ENCODE peak calls at places on chromosomes 2 and 18, in six cellular contexts. P is HFFc6; D is activated effector memory CD4-positive, alpha-beta T cell treated with anti-CD3 and anti-CD28 coated beads, Interleukin-2, amount 50 U/mL, for 16 hours; Z is NCI-H1105 treated with DMSO at 0.1 percent for 48 hours; E is activated naive CD8-positive, alpha-beta T cell treated with anti-CD3 and anti-CD28 coated beads for 36 hours; A is CD4-positive, alpha-beta T cell. X is an unnamed sample.

GRCh38 chr2:143808166-143808565 is 678.9 kb downstream of the ARHGAP15 start:
- DNase-seq in A (no peak), P (no peak), D (no peak), E (no peak), Z (no peak), X (no peak)

GRCh38 chr2:161104054-161104553 is 56.1 kb upstream of the TANK start:
- DNase-seq in P (no peak), Z (no peak), E (no peak), A (no peak), D (no peak), X (no peak)

GRCh38 chr2:172083725-172084483 is 1.4 kb upstream of the DLX1 start:
- DNase-seq in D (no peak), E (no peak), A (no peak), P (peak; percentile 27), Z (no peak), X (no peak)

GRCh38 chr2:29229640-29230039 is 114.4 kb downstream of the CLIP4 start:
- DNase-seq in Z (no peak), A (no peak), E (no peak), P (no peak), D (no peak), X (peak; percentile 54)

GRCh38 chr2:59389240-59389639 is 1148.1 kb upstream of the FANCL start:
- DNase-seq in E (no peak), P (no peak), A (no peak), D (no peak), Z (peak; percentile 58), X (no peak)

GRCh38 chr2:26849056-26850001 is 1.4 kb downstream of the DPYSL5 start:
- DNase-seq in Z (peak; percentile 68), D (peak; percentile 65), P (no peak), A (no peak), E (peak; percentile 7), X (no peak)

GRCh38 chr2:137937246-137937645 is 27.0 kb upstream of the HNMT start:
- DNase-seq in P (no peak), D (no peak), Z (no peak), E (no peak), A (no peak), X (no peak)

GRCh38 chr18:48453330-48454063 is 44.3 kb upstream of the ZBTB7C start:
- DNase-seq in D (no peak), E (no peak), A (no peak), P (no peak), Z (no peak), X (no peak)

GRCh38 chr2:16154501-16155280 is 214.3 kb downstream of the MYCN start:
- DNase-seq in D (no peak), A (no peak), E (no peak), P (no peak), Z (no peak), X (no peak)

GRCh38 chr18:78719821-78720220 is 259.8 kb upstream of the SALL3 start:
- DNase-seq in E (no peak), P (no peak), D (peak; percentile 12), A (no peak), Z (no peak), X (peak; percentile 51)

GRCh38 chr2:96703021-96703751 is 36.7 kb downstream of the LMAN2L start:
- DNase-seq in A (no peak), E (no peak), D (peak; percentile 49), Z (no peak), P (no peak), X (no peak)

GRCh38 chr2:96927420-96928171 is 57.7 kb upstream of the SEMA4C start:
- DNase-seq in Z (peak; percentile 94), E (no peak), P (peak; percentile 30), A (no peak), D (no peak), X (no peak)

GRCh38 chr2:166610180-166610919 is 116.3 kb upstream of the SCN7A start:
- DNase-seq in E (peak; percentile 11), D (no peak), A (no peak), P (no peak), Z (no peak), X (peak; percentile 79)

GRCh38 chr2:218393750-218394290 is 5.8 kb upstream of the CTDSP1 start:
- DNase-seq in Z (no peak), E (no peak), P (no peak), A (no peak), D (no peak), X (no peak)

GRCh38 chr2:223465793-223466192 is 136.4 kb downstream of the SCG2 start:
- DNase-seq in E (no peak), P (peak; percentile 93), Z (no peak), A (no peak), D (no peak), X (no peak)

GRCh38 chr2:28747714-28748113 is 3.9 kb upstream of the PPP1CB start:
- DNase-seq in D (no peak), E (no peak), A (no peak), Z (no peak), P (no peak), X (no peak)

GRCh38 chr2:133718688-133719201 is 150.5 kb upstream of the NCKAP5 start:
- DNase-seq in D (no peak), E (no peak), Z (no peak), A (no peak), P (peak; percentile 91), X (no peak)

GRCh38 chr2:230816735-230817134 is 48.0 kb upstream of the ITM2C start:
- DNase-seq in P (no peak), Z (no peak), E (no peak), A (no peak), D (no peak), X (no peak)

GRCh38 chr18:72261562-72261961 is 282.6 kb downstream of the CBLN2 start:
- DNase-seq in Z (no peak), A (no peak), D (no peak), P (no peak), E (no peak), X (no peak)

X was measured in spleen.